ENCODE peak calls at places on chromosomes 1 and 21, in nine cellular contexts. I, U, E, O, W, X, D, F and M are unnamed samples.

GRCh38 chr21:42006765-42007164 is 3.4 kb downstream of the ZBTB21 start:
- DNase-seq in I (no peak), U (no peak), E (no peak), D (no peak), W (no peak), F (no peak), X (peak), O (no peak), M (no peak)

GRCh38 chr1:65195495-65196417 is 47.8 kb downstream of the AK4 start:
- DNase-seq in D (no peak), O (peak), U (peak), W (no peak), X (peak), E (no peak), I (no peak), F (no peak), M (no peak)

GRCh38 chr1:29166291-29166878 is 15.3 kb downstream of the SRSF4 start:
- DNase-seq in W (no peak), E (no peak), F (no peak), U (no peak), X (no peak), I (no peak), D (no peak), O (no peak), M (no peak)

GRCh38 chr1:201530741-201531521 is 8.0 kb upstream of the NAV1 start:
- DNase-seq in F (no peak), X (peak), I (peak), W (peak), U (peak), O (peak), E (peak), D (peak), M (peak)

GRCh38 chr1:209633335-209633997 is 18.8 kb downstream of the LAMB3 start:
- DNase-seq in X (peak), F (no peak), W (no peak), U (peak), O (no peak), E (no peak), I (no peak), D (no peak), M (no peak)

GRCh38 chr1:177786346-177786745 is 183.5 kb downstream of the SEC16B start:
- DNase-seq in O (no peak), E (no peak), F (no peak), U (no peak), I (no peak), X (no peak), W (no peak), D (no peak), M (no peak)

GRCh38 chr1:29647581-29647980 is 411.3 kb downstream of the PTPRU start:
- DNase-seq in X (peak), O (no peak), I (no peak), W (no peak), D (no peak), U (peak), F (no peak), E (no peak), M (peak)

GRCh38 chr1:98325646-98326441 is 335.7 kb upstream of the SNX7 start:
- DNase-seq in E (peak), F (no peak), X (peak), O (peak), W (peak), U (peak), D (no peak), I (peak), M (peak)

GRCh38 chr1:161216945-161217712 is 2.0 kb downstream of the FCER1G start:
- DNase-seq in I (no peak), D (no peak), X (peak), W (no peak), E (no peak), F (no peak), U (peak), O (peak), M (peak)

GRCh38 chr21:34235514-34235913 is 128.3 kb upstream of the KCNE2 start:
- DNase-seq in W (no peak), I (no peak), X (no peak), U (no peak), D (no peak), O (no peak), E (no peak), F (no peak), M (no peak)

GRCh38 chr1:75520028-75520427 is 90.9 kb downstream of the SLC44A5 start:
- DNase-seq in O (no peak), F (no peak), I (no peak), X (no peak), U (no peak), W (no peak), D (no peak), E (no peak), M (no peak)

GRCh38 chr1:21539933-21540332 is 30.7 kb downstream of the ALPL start:
- DNase-seq in U (no peak), D (no peak), O (peak), F (peak), X (no peak), W (no peak), E (no peak), I (peak), M (peak)

GRCh38 chr1:87513270-87513669 is 184.6 kb downstream of the LMO4 start:
- DNase-seq in O (no peak), X (peak), U (peak), E (no peak), W (no peak), F (no peak), I (no peak), D (no peak), M (no peak)

GRCh38 chr1:29984544-29985375 is 738.6 kb downstream of the MATN1 start:
- DNase-seq in X (no peak), O (no peak), D (no peak), U (no peak), E (peak), W (peak), F (peak), I (no peak), M (no peak)

GRCh38 chr1:165235158-165235776 is 121.2 kb downstream of the LMX1A start:
- DNase-seq in E (no peak), D (no peak), O (no peak), F (peak), X (no peak), I (no peak), W (no peak), U (no peak), M (no peak)

GRCh38 chr1:192559115-192560006 is 16.2 kb upstream of the RGS1 start:
- DNase-seq in U (peak), D (no peak), I (peak), O (peak), W (peak), X (peak), E (no peak), F (no peak), M (peak)

GRCh38 chr1:169892819-169893644 is 664 bp downstream of the SCYL3 start:
- DNase-seq in I (peak), X (no peak), F (no peak), O (peak), D (no peak), U (peak), E (peak), W (peak), M (peak)

GRCh38 chr1:210821615-210822014 is 312.3 kb downstream of the KCNH1 start:
- DNase-seq in X (no peak), U (no peak), F (no peak), W (no peak), E (no peak), D (no peak), I (no peak), O (no peak), M (no peak)

GRCh38 chr1:60255565-60255964 is 182.0 kb upstream of the C1orf87 start:
- DNase-seq in E (no peak), U (peak), D (no peak), O (peak), F (no peak), I (peak), X (peak), W (no peak), M (peak)

GRCh38 chr1:116390195-116390594 is 17.2 kb downstream of the ATP1A1 start:
- DNase-seq in W (no peak), I (no peak), U (no peak), X (no peak), E (no peak), D (no peak), F (no peak), O (no peak), M (no peak)

GRCh38 chr1:223711838-223712183 is 528 bp upstream of the CAPN2 start:
- DNase-seq in F (no peak), E (no peak), I (no peak), X (no peak), D (no peak), U (no peak), W (no peak), O (no peak), M (no peak)

GRCh38 chr1:3772027-3772714 is 378 bp upstream of the SMIM1 start:
- DNase-seq in O (peak), X (peak), I (peak), D (peak), E (peak), W (peak), U (peak), F (peak), M (peak)

GRCh38 chr1:210143465-210144062 is 89.0 kb upstream of the SERTAD4 start:
- DNase-seq in F (peak), W (peak), D (peak), I (peak), U (peak), E (peak), O (peak), X (peak), M (peak)

GRCh38 chr1:155062702-155063411 is 683 bp upstream of the EFNA4 start:
- DNase-seq in I (no peak), X (peak), F (no peak), D (no peak), E (no peak), U (peak), W (peak), O (peak), M (no peak)

GRCh38 chr1:87744056-87744455 is 415.4 kb downstream of the LMO4 start:
- DNase-seq in E (no peak), D (no peak), O (no peak), W (no peak), F (no peak), U (no peak), I (no peak), X (no peak), M (no peak)

GRCh38 chr21:15221799-15222386 is 157.1 kb upstream of the NRIP1 start:
- DNase-seq in E (peak), X (peak), I (peak), U (peak), D (no peak), F (peak), W (peak), O (peak), M (peak)

GRCh38 chr1:234601217-234602017 is 8.6 kb downstream of the IRF2BP2 start:
- DNase-seq in I (no peak), W (no peak), O (no peak), E (no peak), U (peak), X (peak), F (no peak), D (no peak), M (peak)

GRCh38 chr1:5842700-5843099 is 149.5 kb downstream of the NPHP4 start:
- DNase-seq in U (no peak), X (no peak), F (no peak), D (no peak), W (no peak), O (no peak), I (no peak), E (no peak), M (no peak)

GRCh38 chr1:109396513-109396839 is 1.2 kb downstream of the SORT1 start:
- DNase-seq in I (no peak), U (no peak), X (no peak), F (no peak), O (no peak), W (no peak), D (no peak), E (no peak), M (no peak)

GRCh38 chr1:22142315-22143064 is 407 bp downstream of the WNT4 start:
- DNase-seq in X (no peak), D (no peak), U (no peak), I (peak), O (no peak), F (no peak), E (no peak), W (no peak), M (peak)

GRCh38 chr1:22471078-22471477 is 19.4 kb downstream of the ZBTB40 start:
- DNase-seq in W (peak), I (no peak), E (peak), U (peak), D (no peak), X (peak), O (peak), F (peak), M (peak)

GRCh38 chr1:26787381-26787705 is 407 bp upstream of the PIGV start:
- DNase-seq in D (no peak), U (peak), O (peak), F (no peak), W (no peak), E (peak), I (peak), X (peak), M (no peak)

GRCh38 chr1:162732094-162732493 is 58.4 kb upstream of the HSD17B7 start:
- DNase-seq in O (no peak), X (no peak), D (no peak), W (no peak), U (no peak), I (no peak), E (no peak), F (no peak), M (no peak)

GRCh38 chr1:216926681-216927080 is 203.5 kb upstream of the ESRRG start:
- DNase-seq in O (no peak), U (no peak), E (no peak), W (no peak), D (no peak), F (no peak), I (no peak), X (no peak), M (no peak)

GRCh38 chr1:3027611-3028371 is 6.5 kb downstream of the ACTRT2 start:
- DNase-seq in U (no peak), D (peak), F (peak), I (no peak), W (no peak), O (no peak), X (no peak), E (no peak), M (no peak)

GRCh38 chr1:51344602-51345299 is 14.4 kb upstream of the TTC39A start:
- DNase-seq in U (no peak), I (peak), X (no peak), D (no peak), E (peak), F (no peak), O (no peak), W (no peak), M (no peak)

GRCh38 chr1:3431266-3431665 is 23.2 kb upstream of the ARHGEF16 start:
- DNase-seq in I (no peak), X (no peak), W (no peak), E (no peak), F (no peak), O (no peak), U (no peak), D (no peak), M (no peak)

GRCh38 chr21:29114765-29115164 is 15.7 kb upstream of the MAP3K7CL start:
- DNase-seq in E (no peak), W (no peak), U (peak), X (peak), F (no peak), O (peak), I (peak), D (no peak), M (peak)
- TF ChIP-seq CTCF in E (no peak), W (no peak), U (no peak), X (no peak), F (no peak), O (no peak), I (no peak), D (no peak), M (no peak)

GRCh38 chr1:28050746-28051145 is 37.7 kb downstream of the EYA3 start:
- DNase-seq in U (no peak), O (no peak), X (no peak), D (no peak), F (no peak), I (no peak), W (no peak), E (no peak), M (no peak)

GRCh38 chr1:28046716-28047115 is 41.7 kb downstream of the EYA3 start:
- DNase-seq in W (no peak), F (no peak), U (no peak), E (no peak), D (no peak), O (no peak), X (no peak), I (no peak), M (no peak)

GRCh38 chr1:28044399-28044798 is 44.0 kb downstream of the EYA3 start:
- DNase-seq in I (no peak), U (no peak), F (no peak), E (no peak), D (no peak), X (no peak), O (no peak), W (no peak), M (no peak)

DNA sequence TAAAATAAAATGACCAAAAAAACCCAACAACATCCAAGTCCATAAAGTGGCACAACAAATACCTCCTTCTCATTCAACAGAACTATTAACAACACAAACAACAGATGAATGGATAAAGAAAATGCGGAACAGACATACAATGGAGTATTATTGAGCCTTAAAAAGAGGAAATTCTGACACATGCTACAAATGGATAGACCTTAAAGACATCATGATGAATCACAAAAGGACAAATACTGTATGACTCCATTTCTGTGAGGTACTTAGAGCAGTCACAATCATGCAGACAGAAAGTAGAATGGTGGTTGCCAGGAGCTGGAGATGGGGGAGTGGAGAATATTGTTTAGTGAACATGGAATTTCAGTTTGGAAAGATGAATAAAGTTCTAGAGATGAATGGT is 42.6 kb downstream of the EYA3 start:
- DNase-seq in O (no peak), W (no peak), E (no peak), F (no peak), X (no peak), U (no peak), D (no peak), I (no peak), M (no peak)
- TF ChIP-seq CTCF in O (no peak), W (no peak), E (no peak), F (no peak), X (no peak), U (no peak), D (no peak), I (no peak), M (no peak)

GRCh38 chr1:114428083-114428754 is 82.8 kb downstream of the TRIM33 start:
- DNase-seq in D (no peak), I (no peak), X (peak), W (no peak), E (no peak), O (no peak), F (no peak), U (peak), M (peak)
- TF ChIP-seq CTCF in D (peak), I (peak), X (peak), W (peak), E (peak), O (peak), F (peak), U (peak), M (peak)

GRCh38 chr1:86018311-86018923 is 138.2 kb downstream of the COL24A1 start:
- DNase-seq in W (no peak), O (peak), X (peak), D (no peak), I (peak), F (no peak), U (peak), E (no peak), M (peak)
- TF ChIP-seq CTCF in W (peak), O (peak), X (peak), D (peak), I (peak), F (peak), U (peak), E (no peak), M (peak)

DNA sequence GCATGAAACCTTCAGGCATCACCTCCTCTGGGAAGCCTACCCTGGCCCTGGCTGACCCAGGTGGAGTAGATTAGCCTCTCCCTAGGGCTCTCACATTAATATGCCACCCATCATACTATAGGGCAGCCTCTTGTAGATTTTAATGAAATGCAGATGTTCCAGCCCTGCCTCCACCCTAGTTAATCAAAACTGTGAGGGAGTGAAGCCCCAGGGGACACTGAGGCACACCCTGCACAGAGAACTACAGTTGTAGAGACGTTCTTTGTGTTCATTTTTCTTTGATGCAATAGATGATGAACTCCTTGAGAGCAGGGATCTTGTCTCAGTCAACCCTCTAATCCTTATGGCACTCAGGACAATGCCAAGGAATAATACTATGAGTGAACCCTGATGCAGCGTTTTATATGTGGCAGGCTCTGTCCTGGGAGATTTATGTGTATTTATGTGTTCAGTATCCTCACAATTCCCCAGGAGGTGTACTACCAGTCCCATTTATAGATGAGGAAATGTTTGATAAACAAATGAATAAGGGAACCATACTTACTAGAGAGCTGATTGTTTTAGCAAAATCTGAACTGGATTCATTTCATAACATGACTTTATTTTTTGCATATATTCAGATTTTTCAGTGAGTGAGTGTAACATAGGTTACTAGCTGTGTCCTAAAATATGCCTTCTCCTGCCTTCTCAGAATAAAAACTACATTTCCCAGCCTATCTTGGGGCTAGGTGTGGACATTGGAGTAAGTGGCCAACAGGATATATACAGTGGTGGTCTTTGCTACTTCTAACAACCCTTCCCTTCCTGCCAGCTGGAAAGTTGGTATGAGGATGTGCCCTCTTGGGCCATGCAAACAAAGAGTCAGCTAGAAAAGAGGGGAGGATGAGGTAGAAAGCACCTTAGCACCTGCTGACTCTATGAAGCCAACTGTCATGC is 23.5 kb upstream of the PRELP start:
- DNase-seq in X (peak), I (no peak), F (no peak), U (no peak), W (no peak), D (no peak), E (no peak), O (no peak), M (no peak)
- TF ChIP-seq CTCF in X (no peak), I (no peak), F (no peak), U (no peak), W (no peak), D (no peak), E (no peak), O (no peak), M (no peak)

GRCh38 chr21:31457675-31458074 is 113.6 kb upstream of the TIAM1 start:
- DNase-seq in F (no peak), W (no peak), D (no peak), E (no peak), U (no peak), X (no peak), O (no peak), I (no peak), M (peak)
- TF ChIP-seq CTCF in F (no peak), W (no peak), D (no peak), E (no peak), U (no peak), X (no peak), O (peak), I (no peak), M (peak)

GRCh38 chr1:152460529-152460899 is 46.5 kb upstream of the CRNN start:
- DNase-seq in X (no peak), O (no peak), U (no peak), W (no peak), D (no peak), F (no peak), E (no peak), I (no peak), M (no peak)

GRCh38 chr1:152459596-152460528 is 45.8 kb upstream of the CRNN start:
- DNase-seq in D (no peak), E (peak), O (peak), F (peak), W (peak), X (peak), I (peak), U (peak), M (peak)

GRCh38 chr1:152462636-152463035 is 48.0 kb upstream of the LCE5A start:
- DNase-seq in U (no peak), F (no peak), E (no peak), X (no peak), O (no peak), W (no peak), D (no peak), I (no peak), M (no peak)

GRCh38 chr1:152458384-152459185 is 44.5 kb upstream of the CRNN start:
- DNase-seq in O (peak), U (peak), I (peak), X (peak), D (no peak), F (peak), E (peak), W (peak), M (peak)

GRCh38 chr1:152461544-152461943 is 47.5 kb upstream of the CRNN start:
- DNase-seq in W (peak), E (peak), F (peak), O (peak), X (peak), I (peak), D (no peak), U (peak), M (peak)
- TF ChIP-seq CTCF in W (peak), E (peak), F (peak), O (peak), X (peak), I (peak), D (peak), U (peak), M (peak)